ENCODE peak calls at places on chromosomes 12 and 14, in four cellular contexts. W is HCT116, U is PC-3, I is MM.1S. M is an unnamed sample.

GRCh38 chr12:115096673-115097349 is 412.8 kb upstream of the TBX3 start:
- DNase-seq in W (no peak), U (no peak), I (no peak), M (no peak)

GRCh38 chr12:83575326-83575725 is 888.6 kb downstream of the TMTC2 start:
- DNase-seq in W (no peak), U (peak), I (no peak), M (no peak)

GRCh38 chr12:109469516-109469915 is 7.6 kb downstream of the KCTD10 start:
- DNase-seq in W (no peak), U (no peak), I (no peak), M (no peak)

GRCh38 chr14:20413785-20414117 is 450 bp upstream of the TEP1 start:
- DNase-seq in W (no peak), U (peak), I (no peak), M (peak)

GRCh38 chr12:52713960-52714886 is 10.9 kb upstream of the KRT77 start:
- DNase-seq in W (no peak), U (no peak), I (no peak), M (no peak)

GRCh38 chr12:108289342-108290131 is 49.6 kb downstream of the CMKLR1 start:
- DNase-seq in W (no peak), U (no peak), I (no peak), M (no peak)

GRCh38 chr14:73763396-73763795 is 49.2 kb upstream of the PNMA1 start:
- DNase-seq in W (no peak), U (no peak), I (no peak), M (no peak)

GRCh38 chr14:103016594-103016993 is 40.8 kb downstream of the CDC42BPB start:
- DNase-seq in W (no peak), U (no peak), I (no peak), M (no peak)

GRCh38 chr14:93655078-93655750 is 133.1 kb downstream of the PRIMA1 start:
- DNase-seq in W (peak), U (peak), I (peak), M (peak)

GRCh38 chr12:11723993-11724392 is 74.5 kb downstream of the ETV6 start:
- DNase-seq in W (no peak), U (no peak), I (no peak), M (no peak)

GRCh38 chr14:66405158-66405557 is 81.0 kb upstream of the CCDC196 start:
- DNase-seq in W (no peak), U (peak), I (no peak), M (no peak)

GRCh38 chr12:65699251-65699650 is 125.0 kb upstream of the HMGA2 start:
- DNase-seq in W (no peak), U (peak), I (no peak), M (no peak)

GRCh38 chr14:68891851-68892660 is 87.0 kb downstream of the ACTN1 start:
- DNase-seq in W (no peak), U (peak), I (no peak), M (no peak)

GRCh38 chr14:57884175-57884574 is 18.3 kb upstream of the SLC35F4 start:
- DNase-seq in W (no peak), U (peak), I (no peak), M (no peak)

GRCh38 chr12:91722072-91722471 is 423.6 kb downstream of the BTG1 start:
- DNase-seq in W (no peak), U (peak), I (no peak), M (no peak)

GRCh38 chr12:51834411-51834810 is 14.1 kb downstream of the FIGNL2 start:
- DNase-seq in W (no peak), U (no peak), I (no peak), M (no peak)

GRCh38 chr12:62632521-62632920 is 165.9 kb downstream of the MON2 start:
- DNase-seq in W (no peak), U (no peak), I (no peak), M (no peak)

GRCh38 chr12:117774986-117775775 is 193.6 kb downstream of the KSR2 start:
- DNase-seq in W (no peak), U (no peak), I (no peak), M (no peak)

GRCh38 chr12:64066052-64066451 is 156.0 kb downstream of the KICS2 start:
- DNase-seq in W (no peak), U (no peak), I (no peak), M (no peak)

GRCh38 chr12:1504304-1505150 is 89.9 kb downstream of the FBXL14 start:
- DNase-seq in W (no peak), U (no peak), I (no peak), M (no peak)

DNA sequence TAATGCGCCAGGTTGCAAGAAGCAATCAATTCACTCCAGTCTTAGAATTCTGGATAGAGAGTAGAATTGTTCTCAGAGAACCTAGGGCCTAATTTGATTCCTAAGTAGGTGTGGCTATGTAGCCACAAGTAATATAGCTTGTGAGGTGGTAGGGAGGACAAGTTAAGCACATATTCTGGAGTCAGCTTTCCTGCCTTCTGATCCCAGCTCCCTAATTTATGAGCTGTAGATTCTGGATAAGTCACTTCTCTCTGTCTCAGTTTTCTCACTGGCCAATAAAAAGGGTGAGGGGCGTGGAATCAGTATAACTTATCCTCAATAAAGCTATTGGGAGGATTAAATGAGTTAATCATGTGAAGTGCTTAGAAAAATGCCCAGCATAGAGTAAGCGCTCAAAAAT is 3.0 kb upstream of the SNW1 start:
- DNase-seq in W (no peak), U (no peak), I (no peak), M (no peak)
- TF ChIP-seq EZH2phosphoT487 in W (no peak), U (no peak), I (no peak), M (no peak)

GRCh38 chr14:41699506-41699905 is 92.8 kb downstream of the LRFN5 start:
- DNase-seq in W (no peak), U (peak), I (no peak), M (no peak)
- TF ChIP-seq EZH2phosphoT487 in W (no peak), U (no peak), I (no peak), M (no peak)

GRCh38 chr12:104999347-104999685 is 13.2 kb downstream of the NOPCHAP1 start:
- DNase-seq in W (no peak), U (no peak), I (no peak), M (no peak)

GRCh38 chr12:104994301-104994700 is 8.2 kb downstream of the NOPCHAP1 start:
- DNase-seq in W (no peak), U (no peak), I (no peak), M (no peak)

GRCh38 chr12:104998423-104999346 is 12.6 kb downstream of the NOPCHAP1 start:
- DNase-seq in W (no peak), U (no peak), I (peak), M (no peak)
- TF ChIP-seq EZH2phosphoT487 in W (no peak), U (no peak), I (no peak), M (no peak)

GRCh38 chr12:31872831-31873604 is 86.2 kb upstream of the RESF1 start:
- DNase-seq in W (no peak), U (no peak), I (no peak), M (no peak)

GRCh38 chr12:31877884-31878283 is 81.3 kb upstream of the RESF1 start:
- DNase-seq in W (no peak), U (no peak), I (peak), M (no peak)

GRCh38 chr12:31875609-31875964 is 83.6 kb upstream of the RESF1 start:
- DNase-seq in W (no peak), U (no peak), I (no peak), M (no peak)

GRCh38 chr12:31876568-31877424 is 82.4 kb upstream of the RESF1 start:
- DNase-seq in W (no peak), U (no peak), I (no peak), M (peak)

DNA sequence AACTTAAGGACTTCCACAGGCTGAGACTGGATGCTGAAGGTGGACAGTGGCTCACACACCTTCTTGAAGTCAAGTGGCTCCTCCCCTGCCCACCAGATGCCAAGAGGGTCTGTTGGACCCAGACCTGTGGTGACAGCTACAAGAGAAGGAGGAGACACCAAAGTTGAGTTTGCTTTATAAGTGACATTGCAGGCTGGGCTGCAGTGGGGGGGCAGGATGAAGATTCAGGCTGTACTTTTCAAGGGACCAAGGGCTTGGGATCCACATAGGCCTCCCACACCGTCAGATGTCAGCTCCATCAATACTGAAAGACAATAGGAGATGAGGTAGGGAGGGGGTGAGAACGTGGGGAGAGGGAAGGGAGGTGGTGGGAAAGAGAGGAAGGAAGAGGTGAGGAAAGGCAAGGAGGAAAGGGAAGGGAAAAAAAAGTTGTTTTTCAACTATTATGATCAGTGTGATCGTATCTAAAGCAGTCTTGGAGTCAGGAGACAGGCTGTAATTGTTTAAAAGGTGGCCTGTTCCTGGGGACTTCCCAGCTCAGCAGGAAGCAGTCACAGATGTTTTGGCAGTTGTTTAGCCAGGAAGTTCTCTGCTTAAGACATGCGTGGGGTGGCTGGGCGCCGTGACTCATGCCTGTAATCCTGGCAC is 84.1 kb upstream of the RESF1 start:
- DNase-seq in W (no peak), U (peak), I (peak), M (peak)
- TF ChIP-seq EZH2phosphoT487 in W (no peak), U (no peak), I (no peak), M (no peak)

GRCh38 chr14:51209457-51209856 is 30.6 kb upstream of the TMX1 start:
- DNase-seq in W (no peak), U (no peak), I (no peak), M (no peak)

GRCh38 chr14:51208982-51209381 is 31.1 kb upstream of the TMX1 start:
- DNase-seq in W (no peak), U (no peak), I (no peak), M (no peak)

GRCh38 chr14:51210594-51210993 is 29.5 kb upstream of the TMX1 start:
- DNase-seq in W (no peak), U (no peak), I (no peak), M (no peak)

GRCh38 chr14:51206462-51206861 is 33.6 kb upstream of the TMX1 start:
- DNase-seq in W (no peak), U (peak), I (no peak), M (no peak)

DNA sequence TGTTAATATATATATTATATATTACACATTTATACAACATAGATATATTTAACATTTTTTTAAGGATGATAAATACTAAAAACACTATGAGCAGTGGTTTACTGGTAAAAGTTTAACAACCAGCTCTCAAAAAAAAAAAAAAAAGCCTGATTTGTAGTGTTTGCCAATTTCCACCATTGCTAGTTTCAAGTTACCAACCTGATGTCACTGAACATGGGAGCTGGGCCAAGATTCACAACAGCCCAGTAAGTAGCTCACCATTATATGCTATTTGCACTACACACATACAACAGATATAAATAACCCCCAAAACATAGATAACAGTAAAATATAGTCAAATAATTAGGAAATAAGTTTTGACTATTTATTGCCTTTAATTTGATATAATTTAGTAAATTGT is 28.9 kb upstream of the TMX1 start:
- DNase-seq in W (no peak), U (peak), I (no peak), M (no peak)
- TF ChIP-seq EZH2phosphoT487 in W (no peak), U (no peak), I (no peak), M (no peak)

DNA sequence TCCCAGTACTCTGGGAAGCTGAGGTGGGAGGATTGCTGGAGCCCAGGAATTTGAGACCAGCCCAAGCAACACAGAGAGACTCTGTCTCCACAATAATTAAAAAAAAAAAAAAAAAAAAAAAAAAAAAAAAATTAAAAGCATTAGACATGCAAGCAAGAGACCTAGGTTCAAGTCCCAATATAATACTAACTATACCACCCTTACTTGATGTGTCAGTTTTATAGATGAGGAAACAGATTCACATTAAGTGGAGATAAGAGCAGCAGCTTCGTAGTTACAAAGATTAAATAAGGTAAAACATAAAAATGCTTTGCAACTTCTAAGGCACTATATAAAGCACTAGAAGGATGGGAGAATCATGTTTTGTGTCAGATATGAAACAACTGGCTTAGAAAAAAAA is 9.1 kb downstream of the PPTC7 start:
- DNase-seq in W (no peak), U (no peak), I (no peak), M (no peak)
- TF ChIP-seq EZH2phosphoT487 in W (no peak), U (no peak), I (no peak), M (no peak)

GRCh38 chr14:34338056-34338455 is 124.0 kb downstream of the SPTSSA start:
- DNase-seq in W (no peak), U (no peak), I (no peak), M (no peak)
- TF ChIP-seq EZH2phosphoT487 in W (no peak), U (no peak), I (no peak), M (no peak)

GRCh38 chr12:104549820-104550480 is 93.2 kb downstream of the CHST11 start:
- DNase-seq in W (peak), U (no peak), I (no peak), M (peak)
- TF ChIP-seq EZH2phosphoT487 in W (no peak), U (no peak), I (no peak), M (no peak)

GRCh38 chr14:52527052-52527451 is 25.3 kb downstream of the TXNDC16 start:
- DNase-seq in W (no peak), U (no peak), I (no peak), M (no peak)
- TF ChIP-seq EZH2phosphoT487 in W (no peak), U (no peak), I (no peak), M (no peak)

GRCh38 chr12:131163189-131163738 is 209.6 kb downstream of the ADGRD1 start:
- DNase-seq in W (no peak), U (no peak), I (no peak), M (no peak)

GRCh38 chr12:131159660-131160059 is 206.0 kb downstream of the ADGRD1 start:
- DNase-seq in W (peak), U (peak), I (no peak), M (no peak)

GRCh38 chr12:131162113-131162512 is 208.4 kb downstream of the ADGRD1 start:
- DNase-seq in W (no peak), U (no peak), I (no peak), M (no peak)

GRCh38 chr12:131167334-131167733 is 213.6 kb downstream of the ADGRD1 start:
- DNase-seq in W (no peak), U (peak), I (no peak), M (no peak)

GRCh38 chr12:131164096-131164872 is 210.6 kb downstream of the ADGRD1 start:
- DNase-seq in W (peak), U (no peak), I (no peak), M (no peak)
- TF ChIP-seq EZH2phosphoT487 in W (no peak), U (no peak), I (no peak), M (no peak)